ENCODE peak calls at places on chromosome 16, in four cellular contexts. H is H1, R is K562, V is GM12878. K is an unnamed sample.

GRCh38 chr16:17313085-17313611 is 157.6 kb downstream of the XYLT1 start:
- DNase-seq in R (no peak), V (no peak), H (no peak), K (peak)

GRCh38 chr16:25158401-25158800 is 46.9 kb downstream of the LCMT1 start:
- DNase-seq in V (no peak), H (no peak), R (no peak), K (no peak)

GRCh38 chr16:49884033-49884707 is 28.3 kb upstream of the ZNF423 start:
- DNase-seq in V (no peak), H (no peak), R (no peak), K (peak)

GRCh38 chr16:69917739-69918138 is 33.4 kb upstream of the CLEC18A start:
- DNase-seq in V (no peak), H (peak), R (no peak), K (no peak)

GRCh38 chr16:9503251-9503986 is 412.0 kb downstream of the HAPSTR1 start:
- DNase-seq in R (no peak), H (no peak), V (no peak), K (no peak)

GRCh38 chr16:4800290-4801041 is 2.0 kb downstream of the ROGDI start:
- DNase-seq in V (no peak), H (no peak), R (peak), K (no peak)

GRCh38 chr16:68273896-68274295 is 9.6 kb downstream of the SLC7A6 start:
- DNase-seq in R (no peak), V (no peak), H (no peak), K (no peak)

GRCh38 chr16:49369638-49370219 is 3.9 kb upstream of the C16orf78 start:
- DNase-seq in R (no peak), H (no peak), V (no peak), K (no peak)

GRCh38 chr16:50467943-50468748 is 80.0 kb upstream of the NKD1 start:
- DNase-seq in V (no peak), H (peak), R (peak), K (peak)

GRCh38 chr16:8962393-8963009 is 1.2 kb downstream of the USP7 start:
- DNase-seq in H (no peak), V (no peak), R (peak), K (peak)

GRCh38 chr16:50245417-50246298 is 20.7 kb upstream of the ADCY7 start:
- DNase-seq in R (peak), H (no peak), V (no peak), K (peak)

GRCh38 chr16:77376358-77376757 is 58.5 kb downstream of the ADAMTS18 start:
- DNase-seq in R (no peak), V (no peak), H (peak), K (no peak)

GRCh38 chr16:66524601-66525164 is 25.2 kb downstream of the TK2 start:
- DNase-seq in V (peak), H (no peak), R (peak), K (no peak)

GRCh38 chr16:3536851-3537250 is 36.0 kb downstream of the CLUAP1 start:
- DNase-seq in V (no peak), H (no peak), R (no peak), K (no peak)

GRCh38 chr16:1263591-1264216 is 7.8 kb downstream of the TPSD1 start:
- DNase-seq in H (no peak), V (no peak), R (no peak), K (no peak)

GRCh38 chr16:57462978-57463362 is 491 bp downstream of the POLR2C start:
- DNase-seq in V (no peak), R (no peak), H (no peak), K (peak)

GRCh38 chr16:57976331-57976796 is 5.4 kb upstream of the CNGB1 start:
- DNase-seq in R (peak), H (no peak), V (no peak), K (no peak)

GRCh38 chr16:5944971-5945370 is 847.4 kb upstream of the EEF2KMT start:
- DNase-seq in H (no peak), V (no peak), R (no peak), K (peak)

GRCh38 chr16:79348521-79349306 is 251.8 kb downstream of the MAF start:
- DNase-seq in H (no peak), R (no peak), V (no peak), K (no peak)

GRCh38 chr16:1026784-1027415 is 45.3 kb downstream of the SOX8 start:
- DNase-seq in V (no peak), R (no peak), H (no peak), K (no peak)

GRCh38 chr16:71526111-71526998 is at the start of gene CHST4:
- DNase-seq in R (no peak), V (no peak), H (peak), K (no peak)

DNA sequence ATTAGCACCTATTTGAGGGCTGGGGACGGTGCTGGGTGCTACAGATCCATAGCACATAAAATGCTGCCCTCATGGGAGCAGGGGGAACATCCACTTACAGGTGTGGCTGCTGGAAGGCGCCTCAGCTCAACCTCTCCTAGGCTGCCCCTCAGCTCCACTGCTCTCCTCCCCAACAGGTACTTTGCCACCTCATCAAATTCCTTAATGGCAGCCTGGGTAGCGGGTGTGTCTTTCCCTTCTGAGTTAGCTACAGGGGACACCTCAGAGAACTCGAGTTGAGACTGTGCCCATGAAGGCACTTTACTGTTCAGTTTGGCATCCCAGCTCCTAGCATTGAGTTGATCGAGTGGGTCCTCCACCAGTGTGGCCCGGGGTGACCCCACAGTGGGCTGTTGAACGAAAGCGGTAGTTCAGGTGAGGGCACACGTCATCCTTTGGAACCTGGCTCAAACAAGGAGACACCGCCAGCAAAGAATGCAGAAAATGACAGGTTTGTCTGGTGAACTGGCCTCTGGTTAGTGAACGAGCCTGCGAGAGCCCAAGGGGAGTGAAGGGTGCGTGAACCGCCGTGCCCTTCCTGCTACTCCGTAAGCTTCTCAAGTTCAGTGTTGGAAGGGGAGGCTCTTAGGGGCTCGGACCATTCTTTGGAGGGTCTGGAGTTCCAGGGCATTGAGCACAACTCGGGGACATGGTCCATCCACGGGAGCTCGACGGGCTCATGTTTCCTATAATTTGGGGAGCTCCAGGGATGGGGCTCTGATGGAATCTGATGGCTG is 3.5 kb upstream of the CMIP start:
- DNase-seq in H (no peak), R (no peak), V (no peak), K (no peak)
- TF ChIP-seq NRF1 in H (no peak), R (no peak), V (no peak), K (no peak)

GRCh38 chr16:30526137-30526822 is at the start of gene ZNF768:
- DNase-seq in H (peak), V (no peak), R (peak), K (peak)
- TF ChIP-seq NRF1 in H (no peak), V (no peak), R (no peak), K (no peak)

DNA sequence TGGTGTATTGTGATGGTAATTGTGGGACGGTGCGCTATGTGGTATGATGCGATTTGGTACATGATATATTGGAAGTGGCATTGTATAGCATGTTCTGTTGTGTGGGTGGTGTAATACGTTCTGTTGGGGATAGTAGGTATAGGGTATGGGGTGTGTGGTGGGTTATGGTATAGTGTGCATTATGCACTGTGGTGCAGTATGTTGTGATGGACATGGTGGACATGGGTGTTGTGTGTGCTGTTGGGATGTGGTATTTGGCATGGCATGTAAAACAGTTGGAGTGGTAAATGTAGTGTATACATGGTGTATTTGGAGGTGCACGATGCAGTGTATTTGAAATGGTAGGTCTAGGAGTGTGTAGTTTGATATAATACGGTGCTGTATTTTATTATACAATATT is 170.6 kb upstream of the CNTNAP4 start:
- DNase-seq in R (no peak), H (no peak), V (no peak), K (no peak)
- TF ChIP-seq NRF1 in R (no peak), H (no peak), V (no peak), K (no peak)

DNA sequence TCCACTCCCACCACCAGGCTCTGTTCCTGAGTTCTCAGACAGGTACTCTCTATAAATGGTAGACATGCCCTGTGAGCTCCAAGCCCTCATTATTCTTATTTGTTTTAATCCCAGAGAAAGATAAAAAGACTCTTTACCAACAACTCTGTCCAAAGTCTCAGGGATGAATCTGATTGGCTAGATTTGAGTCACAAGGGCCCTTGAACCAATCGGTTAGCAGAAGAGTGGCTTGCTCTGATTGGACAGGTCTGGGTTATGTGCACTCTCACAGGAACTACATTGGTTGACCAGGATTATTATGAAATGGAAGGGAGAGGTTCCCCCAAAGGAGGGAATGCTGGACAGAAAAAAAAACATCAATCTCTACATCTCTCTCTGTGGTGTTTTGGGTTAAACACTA is 7.5 kb downstream of the COTL1 start:
- DNase-seq in R (peak), H (no peak), V (no peak), K (no peak)
- TF ChIP-seq NRF1 in R (no peak), H (no peak), V (no peak), K (no peak)

GRCh38 chr16:53370827-53371226 is 63.4 kb upstream of the RBL2 start:
- DNase-seq in V (no peak), R (no peak), H (no peak), K (no peak)
- TF ChIP-seq NRF1 in V (no peak), R (no peak), H (no peak), K (no peak)

DNA sequence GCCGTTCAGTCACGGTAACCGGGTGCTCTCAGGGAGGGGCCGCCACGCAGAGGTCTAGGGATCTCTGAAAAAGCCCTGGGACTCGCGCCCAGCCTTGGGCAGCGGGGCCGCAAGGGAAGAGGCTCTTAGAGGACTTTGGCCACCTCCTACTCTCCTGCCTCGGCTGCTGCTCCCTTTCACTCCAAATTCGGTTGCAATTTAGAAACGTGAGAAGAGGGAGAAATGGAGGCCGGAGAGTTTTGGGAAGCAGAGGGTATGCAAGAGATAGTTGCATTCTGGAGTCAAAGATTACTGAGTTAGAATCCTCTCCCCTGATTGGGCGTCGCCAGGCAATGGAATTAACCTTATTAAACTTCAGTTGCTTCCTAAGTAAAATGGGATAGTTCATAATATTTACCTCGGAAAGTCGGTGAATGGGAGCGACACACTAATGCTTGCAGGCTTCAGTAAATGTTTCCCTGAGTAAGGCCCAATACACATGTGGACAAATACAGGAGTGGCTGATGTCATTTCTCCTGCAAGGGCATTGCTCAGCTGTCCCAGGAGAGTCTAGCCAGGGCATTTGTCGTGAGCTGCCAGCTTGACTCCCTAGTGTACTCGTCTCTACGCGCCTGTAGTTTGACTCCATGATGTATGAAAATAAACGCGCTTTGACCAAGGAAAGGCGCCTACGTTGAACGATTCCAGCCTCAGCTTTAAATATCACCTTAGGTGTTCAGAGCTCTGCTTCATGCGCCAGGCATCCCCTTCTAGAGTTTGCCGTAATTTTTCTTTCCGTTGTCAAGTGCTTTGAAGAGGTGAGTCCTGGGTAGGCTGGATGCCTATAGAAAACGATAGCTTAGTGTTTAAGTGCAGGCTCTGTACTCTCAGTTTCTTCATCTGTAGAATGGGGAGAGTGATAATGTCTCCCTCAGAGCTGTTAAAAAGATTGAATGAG is 667 bp downstream of the OGFOD1 start:
- DNase-seq in V (no peak), H (no peak), R (peak), K (peak)
- TF ChIP-seq NRF1 in V (no peak), H (no peak), R (no peak), K (no peak)

GRCh38 chr16:15950167-15950854 is 895 bp downstream of the ABCC1 start:
- DNase-seq in H (no peak), V (no peak), R (peak), K (peak)
- TF ChIP-seq NRF1 in H (no peak), V (no peak), R (no peak), K (no peak)

GRCh38 chr16:56345406-56346050 is 79.8 kb downstream of the AMFR start:
- DNase-seq in R (no peak), V (no peak), H (no peak), K (no peak)

GRCh38 chr16:56344518-56345405 is 80.6 kb downstream of the AMFR start:
- DNase-seq in R (peak), V (no peak), H (no peak), K (no peak)

GRCh38 chr16:56341656-56342397 is 83.5 kb downstream of the AMFR start:
- DNase-seq in R (no peak), H (no peak), V (no peak), K (no peak)

GRCh38 chr16:56346131-56346890 is 79.0 kb downstream of the AMFR start:
- DNase-seq in V (no peak), H (no peak), R (no peak), K (no peak)

DNA sequence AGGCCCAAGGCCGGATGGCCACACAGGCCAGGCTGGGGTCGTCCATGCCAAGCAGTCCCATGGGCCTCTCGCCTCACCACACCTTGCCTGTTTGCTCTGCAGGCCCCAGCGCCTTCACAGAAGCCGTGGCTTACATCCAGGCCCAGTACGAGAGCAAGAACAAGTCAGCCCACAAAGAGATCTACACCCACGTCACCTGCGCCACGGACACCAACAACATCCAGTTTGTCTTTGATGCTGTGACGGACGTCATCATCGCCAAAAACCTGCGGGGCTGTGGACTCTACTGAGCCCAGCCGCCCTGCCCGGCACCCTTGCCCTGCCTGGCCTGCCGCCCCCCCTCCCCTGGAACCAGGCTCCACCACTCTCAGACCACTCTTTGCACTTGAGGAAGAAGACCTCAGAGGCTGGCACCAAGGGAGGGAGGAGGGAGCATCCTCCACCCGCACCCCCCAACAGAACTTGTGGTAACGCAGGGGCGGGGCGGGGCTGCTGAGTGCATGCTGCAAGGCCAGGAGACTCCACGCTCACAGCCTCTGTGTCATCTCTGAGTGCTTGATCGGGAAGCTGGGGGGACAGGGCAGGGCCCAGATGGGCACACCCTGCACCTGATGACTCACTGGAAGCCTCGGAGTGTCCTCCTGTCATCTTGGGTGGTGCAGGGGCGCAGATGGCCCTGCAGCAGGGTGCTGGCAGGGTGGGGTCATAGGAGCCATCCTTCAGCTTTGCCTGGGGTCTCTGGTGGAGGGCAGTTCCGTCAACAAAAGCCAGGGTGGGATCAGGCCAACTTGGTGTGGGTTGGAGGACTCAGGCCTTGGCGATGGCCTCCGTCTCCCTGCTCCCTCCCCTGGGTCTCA is 81.5 kb downstream of the AMFR start:
- DNase-seq in R (peak), V (no peak), H (no peak), K (no peak)
- TF ChIP-seq NRF1 in R (no peak), V (no peak), H (no peak), K (no peak)

GRCh38 chr16:27401768-27402568 is at the start of gene IL21R:
- DNase-seq in V (peak), H (no peak), R (peak), K (peak)

GRCh38 chr16:27400751-27401620 is 988 bp upstream of the IL21R start:
- DNase-seq in R (no peak), H (no peak), V (no peak), K (no peak)

GRCh38 chr16:27399969-27400368 is 2.0 kb upstream of the IL21R start:
- DNase-seq in V (no peak), H (no peak), R (no peak), K (no peak)

GRCh38 chr16:27402569-27402963 is 592 bp downstream of the IL21R start:
- DNase-seq in R (no peak), H (no peak), V (no peak), K (no peak)

DNA sequence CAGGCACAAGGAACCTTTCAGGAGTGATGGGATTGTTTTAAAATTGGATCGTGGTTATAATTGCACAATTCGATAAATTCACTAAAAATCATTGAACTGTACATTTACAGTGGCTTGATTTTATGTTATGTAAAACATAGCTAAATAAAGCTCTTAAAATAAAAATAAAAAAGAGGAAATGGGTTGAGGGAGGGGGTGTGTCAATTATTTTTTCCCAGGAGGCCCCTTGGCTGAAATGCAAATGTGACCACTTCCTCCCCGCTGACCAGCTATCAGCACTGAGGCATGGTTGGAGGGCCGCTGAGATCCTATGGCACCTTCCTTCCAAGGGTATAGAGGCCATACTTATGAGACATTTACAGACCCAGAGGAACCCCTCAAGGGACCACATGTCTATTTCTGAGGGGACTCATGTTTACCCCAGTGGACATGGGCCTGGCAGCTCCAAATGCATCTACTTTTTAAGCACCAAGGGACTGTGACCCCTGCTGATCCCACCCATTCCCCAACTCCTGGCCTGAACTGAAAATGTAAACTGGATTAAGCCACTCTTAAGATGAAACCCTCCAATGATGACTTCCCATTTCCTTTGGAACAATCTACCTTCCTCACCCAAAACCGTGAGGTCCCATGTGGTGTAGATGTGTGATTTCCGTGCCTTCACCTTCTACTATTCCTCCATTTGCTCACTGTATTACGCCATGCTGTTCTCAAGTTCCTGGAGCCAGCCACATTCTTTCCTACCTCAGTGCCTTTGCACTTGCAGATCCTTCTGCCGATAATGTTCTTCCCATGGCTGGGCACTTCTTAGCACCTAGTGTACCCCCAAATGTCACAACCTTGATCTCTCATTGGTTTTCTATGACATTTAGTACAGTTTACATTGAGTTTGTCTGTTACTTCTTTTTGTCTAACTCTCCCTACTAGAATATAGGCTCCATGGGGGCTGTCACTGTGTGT is 2.8 kb upstream of the IL21R start:
- DNase-seq in V (peak), R (no peak), H (no peak), K (no peak)
- TF ChIP-seq NRF1 in V (no peak), R (no peak), H (no peak), K (no peak)

DNA sequence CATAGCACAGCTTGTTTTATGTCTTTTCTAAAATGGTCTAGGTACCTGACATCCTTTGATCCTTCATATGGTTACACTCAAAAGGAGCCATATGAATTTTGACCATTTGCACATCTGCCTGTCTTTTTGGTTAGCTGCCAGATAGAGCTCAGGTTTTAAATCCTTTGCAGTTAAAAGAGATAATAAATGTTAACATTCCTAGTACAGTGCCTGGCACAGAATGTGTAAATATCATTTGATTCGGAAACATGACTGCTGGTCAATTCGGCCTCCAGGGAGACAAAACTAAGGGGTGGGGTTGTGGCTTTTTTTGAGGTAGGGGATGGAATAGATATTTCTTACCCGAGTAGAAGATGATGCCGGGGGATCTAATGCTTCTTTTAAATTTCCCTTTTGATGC is 64.2 kb downstream of the FTO start:
- DNase-seq in H (no peak), R (no peak), V (no peak), K (no peak)
- TF ChIP-seq NRF1 in H (no peak), R (no peak), V (no peak), K (no peak)